ENCODE peak calls at places on chromosomes 16 and 17, in ten cellular contexts. One of them, this sample, is unnamed.
A peak's percentile ranks its signal among the peaks of the same experiment; 100 is the strongest.

GRCh38 chr16:68289621-68290329 is 21.0 kb downstream of the SLC7A6OS start:
- DNase-seq in cardiac muscle cell: peak; percentile 39
- DNase-seq in uterus: no peak
- DNase-seq in GM12878: peak; percentile 77
- DNase-seq in MM.1S: no peak
- DNase-seq in BE2C: no peak
- DNase-seq in heart right ventricle: no peak
- DNase-seq in pancreas: no peak
- DNase-seq in psoas muscle: no peak
- DNase-seq in left lung: no peak
- DNase-seq in this sample: peak; percentile 66

GRCh38 chr17:49224198-49224996 is 6.2 kb downstream of the PHOSPHO1 start:
- DNase-seq in BE2C: no peak
- DNase-seq in pancreas: peak; percentile 29
- DNase-seq in cardiac muscle cell: no peak
- DNase-seq in GM12878: no peak
- DNase-seq in left lung: peak; percentile 90
- DNase-seq in uterus: no peak
- DNase-seq in heart right ventricle: no peak
- DNase-seq in psoas muscle: peak; percentile 62
- DNase-seq in MM.1S: peak; percentile 9
- DNase-seq in this sample: peak; percentile 74

GRCh38 chr17:15651583-15652110 is 32.1 kb upstream of the FBXW10B start:
- DNase-seq in pancreas: peak; percentile 73
- DNase-seq in MM.1S: no peak
- DNase-seq in cardiac muscle cell: peak; percentile 97
- DNase-seq in BE2C: peak; percentile 90
- DNase-seq in uterus: peak; percentile 91
- DNase-seq in psoas muscle: peak; percentile 98
- DNase-seq in GM12878: peak; percentile 33
- DNase-seq in left lung: peak; percentile 96
- DNase-seq in heart right ventricle: peak; percentile 95
- DNase-seq in this sample: peak; percentile 94

GRCh38 chr17:49454050-49454449 is 39.4 kb upstream of the PHB1 start:
- DNase-seq in GM12878: no peak
- DNase-seq in BE2C: no peak
- DNase-seq in left lung: no peak
- DNase-seq in heart right ventricle: no peak
- DNase-seq in cardiac muscle cell: peak; percentile 38
- DNase-seq in pancreas: peak; percentile 17
- DNase-seq in MM.1S: no peak
- DNase-seq in psoas muscle: no peak
- DNase-seq in uterus: no peak
- DNase-seq in this sample: no peak

GRCh38 chr17:11047228-11047627 is 193.8 kb upstream of the SHISA6 start:
- DNase-seq in heart right ventricle: no peak
- DNase-seq in left lung: no peak
- DNase-seq in uterus: no peak
- DNase-seq in pancreas: no peak
- DNase-seq in BE2C: no peak
- DNase-seq in cardiac muscle cell: no peak
- DNase-seq in psoas muscle: no peak
- DNase-seq in GM12878: no peak
- DNase-seq in MM.1S: no peak
- DNase-seq in this sample: no peak

GRCh38 chr17:41500131-41500911 is 5.1 kb downstream of the KRT13 start:
- DNase-seq in left lung: no peak
- DNase-seq in BE2C: no peak
- DNase-seq in MM.1S: no peak
- DNase-seq in cardiac muscle cell: peak; percentile 41
- DNase-seq in uterus: no peak
- DNase-seq in heart right ventricle: no peak
- DNase-seq in GM12878: no peak
- DNase-seq in pancreas: no peak
- DNase-seq in psoas muscle: no peak
- DNase-seq in this sample: no peak

GRCh38 chr16:25922438-25922837 is 230.7 kb downstream of the HS3ST4 start:
- DNase-seq in left lung: no peak
- DNase-seq in uterus: no peak
- DNase-seq in pancreas: no peak
- DNase-seq in BE2C: no peak
- DNase-seq in heart right ventricle: no peak
- DNase-seq in MM.1S: peak; percentile 32
- DNase-seq in psoas muscle: no peak
- DNase-seq in GM12878: no peak
- DNase-seq in cardiac muscle cell: no peak
- DNase-seq in this sample: no peak

GRCh38 chr17:9860851-9861250 is 35.1 kb downstream of the GLP2R start:
- DNase-seq in pancreas: no peak
- DNase-seq in GM12878: no peak
- DNase-seq in uterus: no peak
- DNase-seq in psoas muscle: no peak
- DNase-seq in heart right ventricle: no peak
- DNase-seq in MM.1S: no peak
- DNase-seq in BE2C: no peak
- DNase-seq in left lung: no peak
- DNase-seq in cardiac muscle cell: no peak
- DNase-seq in this sample: no peak

GRCh38 chr16:78421244-78421661 is 321.8 kb downstream of the WWOX start:
- DNase-seq in GM12878: no peak
- DNase-seq in psoas muscle: no peak
- DNase-seq in pancreas: no peak
- DNase-seq in MM.1S: no peak
- DNase-seq in cardiac muscle cell: no peak
- DNase-seq in left lung: no peak
- DNase-seq in BE2C: no peak
- DNase-seq in uterus: no peak
- DNase-seq in heart right ventricle: no peak
- DNase-seq in this sample: no peak

GRCh38 chr17:62780951-62781350 is 27.2 kb downstream of the MARCHF10 start:
- DNase-seq in BE2C: no peak
- DNase-seq in GM12878: no peak
- DNase-seq in psoas muscle: no peak
- DNase-seq in heart right ventricle: no peak
- DNase-seq in MM.1S: no peak
- DNase-seq in pancreas: no peak
- DNase-seq in uterus: no peak
- DNase-seq in left lung: no peak
- DNase-seq in cardiac muscle cell: peak; percentile 25
- DNase-seq in this sample: no peak

GRCh38 chr16:89376812-89377445 is 113.4 kb downstream of the ANKRD11 start:
- DNase-seq in pancreas: no peak
- DNase-seq in left lung: no peak
- DNase-seq in MM.1S: no peak
- DNase-seq in psoas muscle: peak; percentile 7
- DNase-seq in cardiac muscle cell: no peak
- DNase-seq in heart right ventricle: no peak
- DNase-seq in GM12878: no peak
- DNase-seq in uterus: no peak
- DNase-seq in BE2C: no peak
- DNase-seq in this sample: no peak

GRCh38 chr17:56142325-56142724 is 10.9 kb upstream of the ANKFN1 start:
- DNase-seq in cardiac muscle cell: no peak
- DNase-seq in GM12878: no peak
- DNase-seq in psoas muscle: no peak
- DNase-seq in heart right ventricle: no peak
- DNase-seq in left lung: no peak
- DNase-seq in MM.1S: no peak
- DNase-seq in BE2C: no peak
- DNase-seq in uterus: no peak
- DNase-seq in pancreas: no peak
- DNase-seq in this sample: no peak

GRCh38 chr17:27824745-27825144 is 24.4 kb upstream of the NOS2 start:
- DNase-seq in heart right ventricle: no peak
- DNase-seq in BE2C: no peak
- DNase-seq in uterus: no peak
- DNase-seq in GM12878: no peak
- DNase-seq in pancreas: no peak
- DNase-seq in left lung: no peak
- DNase-seq in cardiac muscle cell: no peak
- DNase-seq in psoas muscle: no peak
- DNase-seq in MM.1S: no peak
- DNase-seq in this sample: no peak

GRCh38 chr16:9053006-9053601 is 38.3 kb upstream of the HAPSTR1 start:
- DNase-seq in uterus: no peak
- DNase-seq in MM.1S: no peak
- DNase-seq in heart right ventricle: peak; percentile 67
- DNase-seq in GM12878: no peak
- DNase-seq in cardiac muscle cell: peak; percentile 93
- DNase-seq in left lung: no peak
- DNase-seq in psoas muscle: peak; percentile 78
- DNase-seq in pancreas: peak; percentile 45
- DNase-seq in BE2C: peak; percentile 85
- DNase-seq in this sample: no peak

GRCh38 chr16:64626771-64627170 is 495.1 kb downstream of the CDH11 start:
- DNase-seq in heart right ventricle: no peak
- DNase-seq in GM12878: no peak
- DNase-seq in BE2C: peak; percentile 23
- DNase-seq in psoas muscle: no peak
- DNase-seq in cardiac muscle cell: peak; percentile 1
- DNase-seq in uterus: no peak
- DNase-seq in MM.1S: no peak
- DNase-seq in pancreas: no peak
- DNase-seq in left lung: no peak
- DNase-seq in this sample: no peak

GRCh38 chr17:43683928-43684653 is 22.4 kb upstream of the MEOX1 start:
- DNase-seq in BE2C: no peak
- DNase-seq in psoas muscle: no peak
- DNase-seq in pancreas: no peak
- DNase-seq in cardiac muscle cell: no peak
- DNase-seq in left lung: no peak
- DNase-seq in uterus: no peak
- DNase-seq in heart right ventricle: no peak
- DNase-seq in MM.1S: no peak
- DNase-seq in GM12878: no peak
- DNase-seq in this sample: no peak

GRCh38 chr17:45705123-45706009 is 78.8 kb upstream of the CRHR1 start:
- DNase-seq in heart right ventricle: no peak
- DNase-seq in left lung: no peak
- DNase-seq in GM12878: no peak
- DNase-seq in pancreas: peak; percentile 43
- DNase-seq in cardiac muscle cell: no peak
- DNase-seq in BE2C: no peak
- DNase-seq in MM.1S: no peak
- DNase-seq in uterus: no peak
- DNase-seq in psoas muscle: no peak
- DNase-seq in this sample: no peak

GRCh38 chr16:46748775-46749705 is 896 bp upstream of the MYLK3 start:
- DNase-seq in psoas muscle: peak; percentile 92
- DNase-seq in cardiac muscle cell: no peak
- DNase-seq in BE2C: peak; percentile 51
- DNase-seq in heart right ventricle: peak; percentile 78
- DNase-seq in uterus: no peak
- DNase-seq in pancreas: no peak
- DNase-seq in left lung: no peak
- DNase-seq in MM.1S: no peak
- DNase-seq in GM12878: peak; percentile 24
- DNase-seq in this sample: no peak

GRCh38 chr16:24152826-24153225 is 103.3 kb upstream of the CACNG3 start:
- DNase-seq in psoas muscle: no peak
- DNase-seq in heart right ventricle: no peak
- DNase-seq in pancreas: no peak
- DNase-seq in uterus: no peak
- DNase-seq in left lung: no peak
- DNase-seq in MM.1S: no peak
- DNase-seq in cardiac muscle cell: no peak
- DNase-seq in BE2C: no peak
- DNase-seq in GM12878: no peak
- DNase-seq in this sample: no peak

GRCh38 chr16:80604600-80605355 is 64.0 kb downstream of the DYNLRB2 start:
- DNase-seq in psoas muscle: no peak
- DNase-seq in pancreas: no peak
- DNase-seq in GM12878: no peak
- DNase-seq in uterus: no peak
- DNase-seq in left lung: no peak
- DNase-seq in cardiac muscle cell: no peak
- DNase-seq in heart right ventricle: no peak
- DNase-seq in BE2C: no peak
- DNase-seq in MM.1S: no peak
- DNase-seq in this sample: no peak
- H3K4me1 ChIP-seq in psoas muscle: no peaks in the 10 kb centered on the region
- H3K4me1 ChIP-seq in pancreas: no peaks in the 10 kb centered on the region
- H3K4me1 ChIP-seq in GM12878: no peaks in the 10 kb centered on the region
- H3K4me1 ChIP-seq in uterus: no peaks in the 10 kb centered on the region
- H3K4me1 ChIP-seq in left lung: no peaks in the 10 kb centered on the region
- H3K4me1 ChIP-seq in cardiac muscle cell: no peaks in the 10 kb centered on the region
- H3K4me1 ChIP-seq in heart right ventricle: no peaks in the 10 kb centered on the region
- H3K4me1 ChIP-seq in BE2C: no peaks in the 10 kb centered on the region
- H3K4me1 ChIP-seq in MM.1S: no peaks in the 10 kb centered on the region
- H3K4me1 ChIP-seq in this sample: no peaks in the 10 kb centered on the region

GRCh38 chr17:2067048-2067452 is 12.1 kb downstream of the HIC1 start:
- DNase-seq in BE2C: no peak
- DNase-seq in uterus: no peak
- DNase-seq in heart right ventricle: no peak
- DNase-seq in pancreas: no peak
- DNase-seq in left lung: no peak
- DNase-seq in cardiac muscle cell: no peak
- DNase-seq in MM.1S: no peak
- DNase-seq in GM12878: no peak
- DNase-seq in psoas muscle: no peak
- DNase-seq in this sample: no peak
- TF ChIP-seq CTCF in BE2C: no peak
- TF ChIP-seq CTCF in uterus: no peak
- TF ChIP-seq CTCF in heart right ventricle: no peak
- TF ChIP-seq CTCF in pancreas: no peak
- TF ChIP-seq CTCF in left lung: no peak
- TF ChIP-seq CTCF in cardiac muscle cell: no peak
- TF ChIP-seq CTCF in MM.1S: no peak
- TF ChIP-seq CTCF in GM12878: no peak
- TF ChIP-seq CTCF in psoas muscle: no peak
- TF ChIP-seq CTCF in this sample: no peak

DNA sequence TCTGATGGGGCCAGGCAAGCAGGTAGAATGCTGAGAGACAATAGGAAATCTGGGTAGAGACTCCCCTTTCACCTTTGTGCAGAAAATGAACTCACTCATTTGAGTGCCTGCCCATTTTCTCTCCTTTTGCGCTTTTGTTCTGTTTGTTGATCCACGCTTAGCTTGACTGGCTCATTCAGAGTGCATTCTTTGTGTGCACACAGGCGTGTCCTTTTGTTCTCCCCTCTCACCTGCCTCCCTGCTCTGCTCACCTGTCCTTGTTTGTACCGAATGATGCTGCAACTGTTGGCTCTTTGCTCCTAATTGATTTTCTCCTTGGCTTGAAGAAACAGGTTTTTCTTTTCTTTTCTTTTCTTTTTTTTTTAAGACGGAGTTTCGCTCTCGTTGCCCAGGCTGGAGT is 15.8 kb downstream of the PGS1 start:
- DNase-seq in heart right ventricle: no peak
- DNase-seq in GM12878: no peak
- DNase-seq in pancreas: no peak
- DNase-seq in BE2C: no peak
- DNase-seq in MM.1S: no peak
- DNase-seq in left lung: no peak
- DNase-seq in psoas muscle: no peak
- DNase-seq in uterus: no peak
- DNase-seq in cardiac muscle cell: no peak
- DNase-seq in this sample: no peak
- H3K4me1 ChIP-seq in heart right ventricle: peaks cover 80% of the 10 kb centered on the region
- H3K4me1 ChIP-seq in GM12878: peaks cover 27% of the 10 kb centered on the region
- H3K4me1 ChIP-seq in pancreas: peaks cover 6% of the 10 kb centered on the region
- H3K4me1 ChIP-seq in BE2C: no peaks in the 10 kb centered on the region
- H3K4me1 ChIP-seq in MM.1S: no peaks in the 10 kb centered on the region
- H3K4me1 ChIP-seq in left lung: peaks cover 14% of the 10 kb centered on the region
- H3K4me1 ChIP-seq in psoas muscle: peaks cover 77% of the 10 kb centered on the region
- H3K4me1 ChIP-seq in uterus: peaks cover 8% of the 10 kb centered on the region
- H3K4me1 ChIP-seq in cardiac muscle cell: peaks cover 4% of the 10 kb centered on the region
- H3K4me1 ChIP-seq in this sample: peaks cover 10% of the 10 kb centered on the region

GRCh38 chr17:8120520-8121443 is 2.5 kb upstream of the ALOXE3 start:
- DNase-seq in pancreas: peak; percentile 88
- DNase-seq in GM12878: peak; percentile 63
- DNase-seq in left lung: peak; percentile 86
- DNase-seq in psoas muscle: peak; percentile 80
- DNase-seq in cardiac muscle cell: peak; percentile 70
- DNase-seq in MM.1S: peak; percentile 89
- DNase-seq in uterus: peak; percentile 59
- DNase-seq in BE2C: peak; percentile 65
- DNase-seq in heart right ventricle: peak; percentile 56
- DNase-seq in this sample: peak; percentile 66
- TF ChIP-seq CTCF in pancreas: no peak
- TF ChIP-seq CTCF in GM12878: peak; percentile 20
- TF ChIP-seq CTCF in left lung: peak; percentile 13
- TF ChIP-seq CTCF in psoas muscle: no peak
- TF ChIP-seq CTCF in cardiac muscle cell: peak; percentile 27
- TF ChIP-seq CTCF in MM.1S: peak; percentile 44
- TF ChIP-seq CTCF in uterus: peak; percentile 40
- TF ChIP-seq CTCF in BE2C: peak; percentile 17
- TF ChIP-seq CTCF in heart right ventricle: peak; percentile 17
- TF ChIP-seq CTCF in this sample: peak; percentile 25